ENCODE peak calls at places on chromosomes 13 and 19, in ten cellular contexts. W, F, J, T, M, P, K, G, Y and X are unnamed samples.

GRCh38 chr19:30856376-30856775 is 484.2 kb downstream of the ZNF536 start:
- DNase-seq in W (no peak), F (no peak), J (no peak), T (no peak), M (no peak), P (no peak), K (no peak), G (no peak), Y (no peak), X (no peak)

GRCh38 chr13:20149762-20150161 is 11.1 kb downstream of the GJA3 start:
- DNase-seq in W (no peak), F (no peak), J (no peak), T (no peak), M (no peak), P (no peak), K (no peak), G (no peak), Y (no peak), X (no peak)

GRCh38 chr13:25213716-25214115 is 41.6 kb upstream of the AMER2 start:
- DNase-seq in W (no peak), F (no peak), J (no peak), T (no peak), M (no peak), P (no peak), K (no peak), G (no peak), Y (no peak), X (no peak)

GRCh38 chr19:2546128-2547032 is 70.5 kb downstream of the GADD45B start:
- DNase-seq in W (no peak), F (peak), J (no peak), T (peak), M (peak), P (peak), K (no peak), G (no peak), Y (no peak), X (no peak)

GRCh38 chr13:109816112-109816978 is 30.0 kb upstream of the IRS2 start:
- DNase-seq in W (no peak), F (no peak), J (no peak), T (no peak), M (no peak), P (no peak), K (no peak), G (no peak), Y (no peak), X (no peak)

GRCh38 chr13:79457390-79457789 is 23.6 kb upstream of the NDFIP2 start:
- DNase-seq in W (no peak), F (no peak), J (no peak), T (no peak), M (no peak), P (no peak), K (no peak), G (no peak), Y (no peak), X (no peak)

GRCh38 chr19:49347191-49347590 is 12.0 kb downstream of the CD37 start:
- DNase-seq in W (no peak), F (no peak), J (no peak), T (no peak), M (no peak), P (no peak), K (no peak), G (no peak), Y (no peak), X (no peak)

GRCh38 chr13:47420568-47420967 is 523.7 kb upstream of the HTR2A start:
- DNase-seq in W (no peak), F (no peak), J (no peak), T (no peak), M (no peak), P (no peak), K (no peak), G (no peak), Y (no peak), X (no peak)

GRCh38 chr13:51534075-51534817 is 50.0 kb upstream of the WDFY2 start:
- DNase-seq in W (no peak), F (no peak), J (peak), T (peak), M (no peak), P (no peak), K (no peak), G (peak), Y (no peak), X (peak)

GRCh38 chr19:580274-580835 is 8.0 kb downstream of the BSG start:
- DNase-seq in W (no peak), F (no peak), J (no peak), T (peak), M (no peak), P (no peak), K (peak), G (no peak), Y (no peak), X (no peak)

GRCh38 chr13:83024955-83025594 is 857.2 kb downstream of the SLITRK1 start:
- DNase-seq in W (no peak), F (no peak), J (no peak), T (no peak), M (no peak), P (no peak), K (no peak), G (no peak), Y (no peak), X (no peak)

GRCh38 chr19:3968556-3969434 is 2.1 kb downstream of the DAPK3 start:
- DNase-seq in W (peak), F (peak), J (no peak), T (peak), M (peak), P (peak), K (no peak), G (no peak), Y (peak), X (no peak)

GRCh38 chr19:8935460-8935859 is 74.7 kb downstream of the MUC16 start:
- DNase-seq in W (no peak), F (no peak), J (no peak), T (no peak), M (no peak), P (no peak), K (no peak), G (no peak), Y (no peak), X (no peak)

GRCh38 chr13:78147905-78148304 is 229.3 kb upstream of the EDNRB start:
- DNase-seq in W (no peak), F (no peak), J (no peak), T (no peak), M (no peak), P (no peak), K (no peak), G (no peak), Y (peak), X (no peak)